ENCODE peak calls at places on chromosomes 1 and 21, in nine cellular contexts. G, V, B, N, Z, P, F, O and T are unnamed samples.

GRCh38 chr1:150162582-150162861 is 12.8 kb downstream of the PLEKHO1 start:
- DNase-seq in N (no peak), P (no peak), F (no peak), Z (no peak), G (no peak), V (no peak), B (no peak), O (no peak), T (no peak)

GRCh38 chr1:59079434-59080135 is 217.3 kb upstream of the FGGY start:
- DNase-seq in F (no peak), P (no peak), O (no peak), G (no peak), B (no peak), N (no peak), Z (no peak), V (no peak), T (no peak)

GRCh38 chr1:110477041-110477440 is 26.1 kb downstream of the PROK1 start:
- DNase-seq in G (peak), B (no peak), Z (no peak), P (no peak), F (peak), N (no peak), O (no peak), V (peak), T (peak)

GRCh38 chr1:56151402-56151801 is 428.0 kb downstream of the PLPP3 start:
- DNase-seq in G (no peak), N (no peak), O (no peak), V (no peak), F (no peak), B (no peak), Z (no peak), P (no peak), T (no peak)

GRCh38 chr1:15154480-15155036 is 1.0 kb downstream of the TMEM51 start:
- DNase-seq in N (no peak), F (peak), P (peak), Z (peak), B (no peak), V (no peak), G (no peak), O (peak), T (no peak)

GRCh38 chr1:31054349-31054748 is 11.2 kb downstream of the PUM1 start:
- DNase-seq in P (no peak), B (no peak), F (peak), O (no peak), G (no peak), Z (no peak), V (no peak), N (no peak), T (no peak)

GRCh38 chr1:230581446-230582079 is 60.7 kb upstream of the COG2 start:
- DNase-seq in Z (no peak), F (no peak), P (no peak), G (no peak), O (no peak), V (no peak), N (no peak), B (no peak), T (peak)

GRCh38 chr1:184380468-184380867 is 6.4 kb upstream of the C1orf21 start:
- DNase-seq in Z (no peak), V (no peak), N (no peak), P (no peak), O (no peak), B (no peak), G (no peak), F (no peak), T (no peak)

GRCh38 chr1:90835172-90835660 is 118.1 kb upstream of the BARHL2 start:
- DNase-seq in B (no peak), N (no peak), V (no peak), Z (no peak), G (no peak), P (no peak), O (no peak), F (no peak), T (no peak)

GRCh38 chr1:118563969-118564951 is 379.2 kb upstream of the SPAG17 start:
- DNase-seq in F (no peak), G (no peak), N (peak), Z (no peak), V (no peak), P (no peak), B (no peak), O (no peak), T (no peak)

GRCh38 chr1:30464187-30464617 is 259.2 kb downstream of the MATN1 start:
- DNase-seq in Z (no peak), N (no peak), O (no peak), P (no peak), V (no peak), F (no peak), G (no peak), B (no peak), T (no peak)

GRCh38 chr1:151680812-151681211 is 35.8 kb downstream of the CELF3 start:
- DNase-seq in Z (no peak), G (peak), O (no peak), P (no peak), V (peak), B (no peak), F (no peak), N (no peak), T (no peak)

GRCh38 chr1:162388615-162389014 is 7.1 kb downstream of the C1orf226 start:
- DNase-seq in V (no peak), P (no peak), F (peak), N (no peak), Z (no peak), O (no peak), G (no peak), B (no peak), T (no peak)

GRCh38 chr1:178529364-178530036 is 16.6 kb downstream of the TEX35 start:
- DNase-seq in V (no peak), F (no peak), N (no peak), P (no peak), Z (no peak), O (no peak), G (no peak), B (no peak), T (no peak)

GRCh38 chr1:70146488-70146887 is 58.9 kb downstream of the LRRC40 start:
- DNase-seq in V (no peak), B (no peak), Z (peak), G (no peak), P (no peak), F (no peak), N (no peak), O (no peak), T (peak)

GRCh38 chr1:206467915-206468314 is 2.4 kb upstream of the IKBKE start:
- DNase-seq in P (no peak), G (no peak), O (no peak), F (peak), B (peak), Z (no peak), V (no peak), N (no peak), T (peak)

GRCh38 chr1:41936107-41936506 is 17.4 kb upstream of the HIVEP3 start:
- DNase-seq in O (no peak), N (no peak), P (no peak), F (no peak), G (no peak), V (peak), Z (no peak), B (no peak), T (no peak)

GRCh38 chr1:53698381-53698980 is 40.5 kb downstream of the GLIS1 start:
- DNase-seq in O (no peak), P (no peak), F (no peak), G (no peak), V (no peak), B (no peak), Z (no peak), N (no peak), T (no peak)

GRCh38 chr1:212353181-212353580 is 61.5 kb downstream of the PACC1 start:
- DNase-seq in F (no peak), B (no peak), O (no peak), N (no peak), G (no peak), P (no peak), Z (no peak), V (no peak), T (peak)

GRCh38 chr1:96520542-96520941 is 201.0 kb upstream of the PTBP2 start:
- DNase-seq in N (no peak), F (no peak), O (no peak), V (peak), P (peak), G (no peak), Z (no peak), B (peak), T (no peak)

GRCh38 chr1:201454568-201454967 is 14.4 kb downstream of the PHLDA3 start:
- DNase-seq in G (no peak), F (no peak), B (no peak), P (no peak), Z (no peak), O (no peak), N (no peak), V (no peak), T (no peak)

GRCh38 chr1:92832537-92833160 is 809 bp downstream of the RPL5 start:
- DNase-seq in F (peak), O (no peak), P (no peak), Z (no peak), N (no peak), G (no peak), V (peak), B (no peak), T (peak)

GRCh38 chr1:203338335-203339036 is 12.4 kb downstream of the FMOD start:
- DNase-seq in N (no peak), F (peak), B (no peak), Z (peak), P (peak), V (peak), O (peak), G (peak), T (peak)

GRCh38 chr21:26405735-26406361 is 167.2 kb downstream of the CYYR1 start:
- DNase-seq in B (no peak), Z (no peak), G (peak), F (peak), V (peak), P (no peak), N (no peak), O (no peak), T (peak)

DNA sequence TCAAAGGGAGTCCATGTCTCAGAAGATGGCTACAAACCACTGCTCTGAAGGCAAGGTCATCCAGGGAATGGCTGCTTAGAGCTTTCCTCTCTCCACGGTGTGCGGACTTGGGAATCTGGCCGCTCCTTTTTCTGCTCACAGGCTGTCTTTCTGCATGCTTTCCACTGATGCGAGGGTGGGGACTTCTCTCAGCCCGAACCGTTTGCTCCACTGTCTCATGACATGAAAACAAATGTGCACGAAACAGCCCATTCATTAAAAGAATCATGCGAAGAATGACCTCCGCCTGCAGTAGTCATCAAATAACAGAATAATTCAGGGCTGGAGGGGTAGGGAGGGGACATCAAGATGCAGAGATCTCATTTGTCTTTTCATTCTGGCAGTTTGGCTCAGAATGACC is 18.8 kb upstream of the RERE start:
- DNase-seq in Z (no peak), O (no peak), F (no peak), P (no peak), V (no peak), N (no peak), G (no peak), B (no peak), T (no peak)
- TF ChIP-seq POLR2A in Z (no peak), O (no peak), F (no peak), P (no peak), V (no peak), N (no peak), G (no peak), B (no peak), T (no peak)

DNA sequence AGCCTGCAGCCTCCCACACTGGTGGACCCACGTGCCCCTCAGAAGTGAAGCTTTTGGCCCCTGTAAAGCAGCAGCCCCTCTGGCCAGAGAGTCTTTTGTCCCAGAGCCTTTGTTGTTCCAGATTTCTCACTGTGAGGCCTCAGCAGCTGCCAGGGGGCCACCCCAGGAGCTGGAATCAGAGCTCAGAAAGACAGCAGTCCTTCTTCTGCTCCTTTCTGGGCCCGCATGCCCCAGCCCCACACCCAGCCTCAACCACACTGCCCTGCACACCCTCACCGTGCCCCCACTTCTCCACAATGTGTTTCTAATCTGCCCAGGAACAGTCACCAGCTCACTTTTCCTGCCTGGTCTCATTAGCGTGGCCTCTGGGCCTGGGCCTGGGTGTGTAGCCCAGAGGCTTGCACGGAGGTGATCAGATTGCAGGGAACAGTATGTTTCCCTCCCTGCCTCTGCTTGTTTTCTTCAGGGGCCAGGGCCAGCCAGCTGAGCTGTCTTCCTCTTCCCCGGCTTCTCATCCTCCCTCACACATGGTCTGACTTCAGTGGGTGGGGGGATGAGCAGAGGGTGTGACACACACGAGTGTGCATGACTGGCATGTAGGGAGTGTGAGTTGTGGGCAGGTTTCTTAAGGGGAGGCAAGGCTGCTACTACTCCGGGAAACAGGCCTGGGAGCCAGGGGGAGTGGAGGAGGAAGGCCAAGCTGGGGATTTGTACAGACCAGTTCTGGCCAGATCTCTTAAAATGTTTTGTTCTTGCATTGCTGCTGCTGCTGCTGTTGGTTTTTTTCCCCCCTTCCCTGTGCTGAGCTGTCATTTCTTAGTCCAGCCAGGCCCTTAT is 82.5 kb upstream of the ZNF648 start:
- DNase-seq in O (no peak), P (peak), G (no peak), B (peak), F (peak), Z (no peak), N (no peak), V (peak), T (peak)
- TF ChIP-seq POLR2A in O (no peak), P (peak), G (no peak), B (peak), F (no peak), Z (no peak), N (no peak), V (no peak), T (peak)

GRCh38 chr1:107674486-107674885 is 290.5 kb downstream of the VAV3 start:
- DNase-seq in Z (no peak), B (no peak), V (no peak), P (no peak), O (no peak), N (no peak), F (no peak), G (no peak), T (no peak)

GRCh38 chr1:107679518-107679917 is 285.5 kb downstream of the VAV3 start:
- DNase-seq in F (no peak), P (no peak), O (no peak), B (no peak), N (no peak), V (no peak), Z (no peak), G (no peak), T (no peak)

GRCh38 chr1:107678993-107679392 is 286.0 kb downstream of the VAV3 start:
- DNase-seq in V (no peak), B (no peak), G (no peak), P (no peak), O (no peak), Z (no peak), N (no peak), F (no peak), T (no peak)

GRCh38 chr1:107680579-107680985 is 284.4 kb downstream of the VAV3 start:
- DNase-seq in P (no peak), G (no peak), Z (no peak), O (no peak), B (no peak), V (no peak), N (no peak), F (no peak), T (no peak)

GRCh38 chr1:107677674-107678073 is 287.3 kb downstream of the VAV3 start:
- DNase-seq in G (no peak), B (no peak), N (no peak), O (no peak), V (no peak), F (no peak), Z (no peak), P (no peak), T (no peak)
- TF ChIP-seq POLR2A in G (no peak), B (no peak), N (no peak), O (no peak), V (no peak), F (no peak), Z (no peak), P (no peak), T (no peak)

DNA sequence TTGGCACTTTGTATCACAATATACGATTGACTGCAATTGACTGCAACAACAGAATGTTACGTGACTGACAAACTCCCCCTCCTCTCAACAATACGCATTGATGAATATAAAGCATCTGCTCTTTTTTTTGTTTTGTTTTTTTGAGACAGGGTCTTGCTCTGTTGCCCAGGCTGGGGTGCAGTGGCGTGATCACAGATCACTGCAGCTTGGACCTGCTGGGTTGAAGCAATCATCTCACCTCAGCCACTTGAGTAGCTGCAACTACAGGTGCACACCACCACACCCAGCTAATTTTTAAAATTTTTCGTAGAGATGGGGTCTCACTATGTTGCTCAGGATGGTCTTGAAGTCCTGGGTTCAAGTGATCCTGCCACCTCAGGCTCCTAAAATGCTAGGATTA is 21.3 kb upstream of the CEP85 start:
- DNase-seq in B (no peak), N (no peak), F (no peak), Z (no peak), P (no peak), O (no peak), G (no peak), V (no peak), T (no peak)
- TF ChIP-seq POLR2A in B (no peak), N (no peak), F (no peak), Z (no peak), P (no peak), O (no peak), G (no peak), V (no peak), T (no peak)

DNA sequence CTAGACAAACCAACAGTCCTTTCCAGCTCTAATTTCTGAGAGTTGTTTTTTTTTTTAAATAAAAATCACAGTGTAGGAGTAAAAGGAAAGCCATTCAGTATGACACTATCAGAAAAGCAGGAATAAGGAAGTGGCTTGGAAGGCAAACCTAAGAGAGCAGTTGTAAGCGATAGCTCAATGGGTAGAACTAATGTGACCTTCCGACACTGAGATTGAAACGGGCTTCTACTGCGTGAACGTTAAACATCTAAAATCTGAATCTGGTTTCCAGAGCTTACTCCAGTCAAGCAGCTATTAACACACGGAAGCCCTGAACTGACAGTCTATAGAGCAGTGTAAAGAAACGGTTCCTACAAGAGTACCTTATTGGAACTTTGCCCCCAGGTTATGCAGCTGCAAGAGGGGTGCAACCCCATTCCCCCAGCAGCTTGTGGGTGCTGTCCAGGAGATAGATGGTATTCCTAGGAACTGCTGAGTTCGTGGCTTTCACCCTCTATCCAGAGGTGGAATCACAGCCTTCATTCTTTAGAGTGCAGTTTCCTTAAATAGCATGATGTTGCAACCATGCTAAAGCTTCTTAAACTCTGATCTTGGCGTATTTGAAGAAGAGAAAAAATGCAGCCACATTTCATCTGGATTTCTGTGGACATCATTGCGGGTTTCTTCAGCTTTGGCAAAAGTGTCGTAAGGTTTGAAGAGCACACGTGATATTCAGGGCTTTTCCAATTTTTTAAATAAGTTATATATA is 3.3 kb upstream of the IRF2BP2 start:
- DNase-seq in N (no peak), Z (no peak), B (no peak), G (no peak), P (no peak), O (no peak), F (no peak), V (no peak), T (peak)
- TF ChIP-seq POLR2A in N (no peak), Z (no peak), B (no peak), G (no peak), P (no peak), O (no peak), F (no peak), V (no peak), T (no peak)

GRCh38 chr1:155323729-155324040 is 3.0 kb downstream of the RUSC1 start:
- DNase-seq in O (peak), P (peak), N (no peak), Z (peak), G (peak), V (peak), B (peak), F (peak), T (peak)

GRCh38 chr1:155325596-155325893 is 4.9 kb downstream of the RUSC1 start:
- DNase-seq in O (no peak), G (no peak), P (no peak), B (no peak), Z (no peak), F (no peak), V (no peak), N (no peak), T (no peak)

GRCh38 chr1:155326020-155326526 is 5.4 kb downstream of the RUSC1 start:
- DNase-seq in F (no peak), O (no peak), Z (no peak), P (no peak), N (no peak), B (no peak), G (no peak), V (no peak), T (no peak)

GRCh38 chr1:155324041-155324716 is 3.5 kb downstream of the RUSC1 start:
- DNase-seq in B (peak), N (peak), Z (peak), G (peak), O (peak), P (peak), V (peak), F (peak), T (peak)

DNA sequence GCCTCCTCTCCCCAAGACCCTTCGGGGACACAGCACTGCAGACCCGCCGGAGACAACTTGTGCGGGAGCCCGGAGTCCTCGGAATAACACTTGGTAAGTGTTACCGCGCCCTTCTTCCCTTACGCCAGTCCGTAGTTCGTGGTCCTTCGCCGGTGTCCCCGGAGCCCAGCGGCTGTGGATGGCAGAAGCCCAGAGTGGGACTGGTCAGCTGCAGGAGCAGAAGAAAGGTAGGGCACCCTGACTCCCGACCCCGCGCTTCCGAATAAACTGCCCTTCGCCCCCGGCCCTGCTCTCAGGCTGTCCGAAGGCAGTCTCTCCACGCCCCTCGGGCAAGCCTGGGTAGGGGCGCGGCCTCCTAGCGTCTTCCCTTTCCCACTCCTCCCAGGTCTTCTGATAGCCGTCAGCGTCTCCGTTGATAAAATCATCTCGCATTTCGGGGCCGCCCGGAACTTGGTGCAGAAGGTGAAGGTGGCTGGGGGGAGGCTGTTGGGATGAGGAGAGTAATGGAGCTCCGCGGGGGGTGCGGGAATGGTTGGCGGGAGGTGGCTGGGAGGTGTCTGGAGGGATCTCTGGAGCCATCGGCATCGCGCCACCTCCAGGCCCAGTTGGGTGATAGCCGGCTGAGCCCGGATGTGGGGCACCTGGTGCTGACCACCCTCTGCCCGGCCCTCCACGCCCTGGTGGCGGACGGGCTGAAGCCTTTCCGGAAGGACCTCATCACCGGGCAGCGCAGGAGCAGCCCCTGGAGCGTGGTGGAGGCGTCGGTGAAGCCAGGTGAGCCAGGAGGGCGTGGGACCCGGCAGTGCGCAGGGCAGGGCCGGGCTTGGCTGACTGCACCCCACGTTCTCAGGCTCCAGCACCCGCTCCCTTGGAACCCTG is 4.3 kb downstream of the RUSC1 start:
- DNase-seq in V (peak), Z (peak), N (no peak), G (peak), F (peak), O (peak), P (peak), B (peak), T (peak)
- TF ChIP-seq POLR2A in V (no peak), Z (no peak), N (no peak), G (peak), F (no peak), O (no peak), P (no peak), B (no peak), T (no peak)